ENCODE peak calls at places on chromosomes 13 and 19, in nine cellular contexts. R, J, O, C, N, D, W, X and U are unnamed samples.

GRCh38 chr13:111183087-111183645 is 68.1 kb downstream of the ARHGEF7 start:
- DNase-seq in J (peak; percentile 21), W (no peak), N (no peak), R (no peak), X (peak; percentile 1), C (no peak), D (no peak), O (no peak), U (no peak)

GRCh38 chr13:79190932-79191331 is 215.1 kb downstream of the RBM26 start:
- DNase-seq in R (no peak), J (no peak), O (no peak), W (no peak), D (no peak), X (no peak), N (no peak), C (no peak), U (no peak)

GRCh38 chr19:38145627-38146026 is 78.4 kb downstream of the DPF1 start:
- DNase-seq in X (no peak), W (no peak), R (no peak), J (no peak), O (no peak), C (no peak), N (no peak), D (no peak), U (no peak)

GRCh38 chr19:18541258-18541991 is 1.9 kb downstream of the FKBP8 start:
- DNase-seq in R (peak; percentile 46), W (no peak), N (no peak), C (no peak), X (no peak), D (no peak), O (no peak), J (no peak), U (no peak)

GRCh38 chr19:54172764-54173699 is at the start of gene TMC4:
- DNase-seq in N (no peak), W (no peak), J (peak; percentile 96), R (no peak), O (peak; percentile 63), X (no peak), C (no peak), D (peak; percentile 91), U (peak; percentile 95)

GRCh38 chr13:51818771-51819511 is 15.0 kb upstream of the DHRS12 start:
- DNase-seq in O (no peak), N (no peak), W (no peak), J (no peak), R (peak; percentile 28), X (no peak), D (no peak), C (no peak), U (no peak)

GRCh38 chr19:55672418-55672817 is 2.6 kb upstream of the EPN1 start:
- DNase-seq in R (no peak), J (no peak), N (no peak), D (no peak), C (no peak), X (no peak), O (no peak), W (no peak), U (no peak)

GRCh38 chr13:113901231-113901630 is 37.4 kb upstream of the GAS6 start:
- DNase-seq in D (no peak), C (no peak), X (peak; percentile 32), O (no peak), W (no peak), R (no peak), N (no peak), J (no peak), U (no peak)

GRCh38 chr13:22837980-22838615 is 342.7 kb upstream of the SGCG start:
- DNase-seq in O (no peak), N (no peak), R (no peak), J (no peak), X (no peak), W (no peak), D (no peak), C (no peak), U (no peak)

GRCh38 chr13:79311456-79311855 is 94.6 kb downstream of the RBM26 start:
- DNase-seq in J (no peak), N (no peak), R (no peak), O (no peak), D (no peak), C (no peak), X (no peak), W (no peak), U (no peak)

GRCh38 chr19:50932690-50933083 is 20.2 kb downstream of the KLK5 start:
- DNase-seq in R (no peak), N (no peak), W (no peak), O (no peak), J (peak; percentile 46), C (no peak), D (peak; percentile 35), X (no peak), U (no peak)

GRCh38 chr13:113928701-113929627 is 44.9 kb downstream of the C13orf46 start:
- DNase-seq in O (no peak), C (no peak), J (no peak), W (no peak), X (peak; percentile 94), D (peak; percentile 96), R (peak; percentile 85), N (no peak), U (no peak)

GRCh38 chr13:100513987-100514670 is 74.5 kb downstream of the GGACT start:
- DNase-seq in O (no peak), W (no peak), X (no peak), R (no peak), J (no peak), N (no peak), D (no peak), C (no peak), U (no peak)

GRCh38 chr13:48831248-48831647 is 144.5 kb upstream of the FNDC3A start:
- DNase-seq in C (no peak), R (no peak), W (no peak), D (no peak), J (no peak), N (no peak), O (no peak), X (no peak), U (no peak)

GRCh38 chr13:95624020-95624419 is 20.5 kb downstream of the DZIP1 start:
- DNase-seq in J (peak; percentile 57), W (no peak), O (peak; percentile 39), D (peak; percentile 64), X (no peak), N (no peak), R (no peak), C (peak; percentile 33), U (no peak)

GRCh38 chr13:85508683-85509329 is 290.4 kb downstream of the SLITRK6 start:
- DNase-seq in D (peak; percentile 9), C (no peak), W (no peak), J (no peak), N (no peak), O (no peak), X (no peak), R (no peak), U (no peak)

GRCh38 chr13:97114696-97115095 is 107.4 kb upstream of the MBNL2 start:
- DNase-seq in J (no peak), D (no peak), W (no peak), X (no peak), N (no peak), C (no peak), R (peak; percentile 15), O (no peak), U (no peak)

GRCh38 chr13:98157188-98157587 is 14.3 kb downstream of the FARP1 start:
- DNase-seq in C (no peak), O (no peak), D (no peak), J (no peak), R (no peak), W (no peak), N (no peak), X (peak; percentile 56), U (no peak)

GRCh38 chr19:20661150-20661819 is at the start of gene ZNF626:
- DNase-seq in J (peak; percentile 94), N (peak; percentile 75), W (peak; percentile 82), X (peak; percentile 99), R (peak; percentile 92), O (no peak), D (peak; percentile 99), C (peak; percentile 74), U (no peak)

GRCh38 chr19:14556662-14557188 is 15.1 kb downstream of the NDUFB7 start:
- DNase-seq in R (peak; percentile 83), C (peak; percentile 78), X (peak; percentile 93), W (no peak), N (no peak), J (peak; percentile 59), D (peak; percentile 78), O (peak; percentile 67), U (peak; percentile 73)

GRCh38 chr13:45068036-45069001 is 52.0 kb upstream of the GTF2F2 start:
- DNase-seq in O (no peak), C (no peak), W (no peak), N (no peak), D (no peak), R (no peak), J (no peak), X (no peak), U (no peak)

GRCh38 chr13:106701810-106702341 is 133.9 kb upstream of the ARGLU1 start:
- DNase-seq in O (no peak), N (no peak), C (no peak), R (no peak), X (no peak), J (no peak), D (no peak), W (no peak), U (no peak)

GRCh38 chr19:3049089-3049488 is 13.2 kb downstream of the TLE5 start:
- DNase-seq in W (no peak), O (no peak), C (no peak), R (no peak), J (no peak), D (no peak), N (no peak), X (no peak), U (no peak)

GRCh38 chr13:20337894-20338551 is 105.9 kb upstream of the GJB6 start:
- DNase-seq in X (no peak), C (no peak), O (no peak), W (no peak), D (no peak), R (no peak), J (no peak), N (no peak), U (no peak)

GRCh38 chr13:99385940-99386339 is 78.7 kb upstream of the GPR183 start:
- DNase-seq in X (peak; percentile 68), N (no peak), J (no peak), R (no peak), C (no peak), D (no peak), W (no peak), O (no peak), U (no peak)

GRCh38 chr13:99269627-99270252 is 11.6 kb upstream of the GPR18 start:
- DNase-seq in W (no peak), C (peak; percentile 17), X (no peak), D (peak; percentile 54), O (peak; percentile 38), N (no peak), R (no peak), J (no peak), U (no peak)

GRCh38 chr19:4543444-4543843 is 3.6 kb upstream of the LRG1 start:
- DNase-seq in J (no peak), W (no peak), N (no peak), X (no peak), O (no peak), R (no peak), D (no peak), C (no peak), U (no peak)

GRCh38 chr13:53191091-53191490 is 162.5 kb downstream of the OLFM4 start:
- DNase-seq in J (no peak), N (no peak), X (no peak), W (no peak), D (no peak), C (peak; percentile 5), O (no peak), R (no peak), U (no peak)

GRCh38 chr13:47933688-47934011 is 67.4 kb downstream of the SUCLA2 start:
- DNase-seq in J (no peak), W (no peak), X (no peak), O (no peak), R (no peak), N (no peak), C (no peak), D (no peak), U (no peak)

GRCh38 chr13:54367639-54368271 is 1339.1 kb downstream of the OLFM4 start:
- DNase-seq in N (no peak), R (no peak), D (no peak), X (no peak), O (no peak), W (no peak), J (no peak), C (no peak), U (no peak)

GRCh38 chr13:39976481-39976880 is 321.0 kb downstream of the COG6 start:
- DNase-seq in C (no peak), D (no peak), J (no peak), N (no peak), W (no peak), O (no peak), X (no peak), R (no peak), U (no peak)